ENCODE peak calls at places on chromosomes 11 and 22, in five cellular contexts. H, N, S, W and F are unnamed samples. For H3K4me1, the result is how much of the 10 kb centered on the place peaks cover.

GRCh38 chr22:27299181-27300085 is 502.1 kb downstream of the MN1 start:
- DNase-seq in H (no peak), N (peak), S (no peak), W (no peak), F (no peak)

GRCh38 chr22:24350627-24351026 is 76.8 kb upstream of the ADORA2A start:
- DNase-seq in H (no peak), N (no peak), S (no peak), W (no peak), F (no peak)

GRCh38 chr22:30883586-30884145 is 84.9 kb downstream of the MORC2 start:
- DNase-seq in H (peak), N (no peak), S (no peak), W (no peak), F (no peak)

GRCh38 chr11:124800226-124800929 is at the start of gene MSANTD2:
- DNase-seq in H (peak), N (peak), S (peak), W (peak), F (peak)

GRCh38 chr11:115637842-115638241 is 133.6 kb upstream of the CADM1 start:
- DNase-seq in H (no peak), N (no peak), S (no peak), W (no peak), F (no peak)

GRCh38 chr11:117644403-117645155 is 152.4 kb downstream of the DSCAML1 start:
- DNase-seq in H (no peak), N (peak), S (no peak), W (no peak), F (no peak)

GRCh38 chr11:78417888-78418583 is 416 bp upstream of the GAB2 start:
- DNase-seq in H (peak), N (peak), S (peak), W (no peak), F (peak)

GRCh38 chr11:67265633-67266423 is 445 bp upstream of the GRK2 start:
- DNase-seq in H (peak), N (peak), S (peak), W (peak), F (peak)

GRCh38 chr11:128462802-128463385 is 124.5 kb downstream of the ETS1 start:
- DNase-seq in H (no peak), N (no peak), S (no peak), W (no peak), F (no peak)

GRCh38 chr11:118263694-118264567 is at the start of gene MPZL2:
- DNase-seq in H (no peak), N (no peak), S (peak), W (no peak), F (no peak)

GRCh38 chr22:38852522-38852921 is 8.7 kb upstream of the NPTXR start:
- DNase-seq in H (no peak), N (no peak), S (no peak), W (no peak), F (no peak)

GRCh38 chr11:122706689-122707088 is 51.2 kb downstream of the UBASH3B start:
- DNase-seq in H (no peak), N (no peak), S (no peak), W (no peak), F (no peak)

GRCh38 chr11:121936375-121936774 is 179.6 kb downstream of the BLID start:
- DNase-seq in H (no peak), N (no peak), S (no peak), W (no peak), F (no peak)

GRCh38 chr22:47615051-47615450 is 852.6 kb downstream of the TBC1D22A start:
- DNase-seq in H (no peak), N (peak), S (peak), W (no peak), F (no peak)

GRCh38 chr11:123103326-123103980 is 41.5 kb upstream of the HSPA8 start:
- DNase-seq in H (peak), N (peak), S (peak), W (peak), F (peak)

GRCh38 chr11:43573233-43573632 is 107.3 kb upstream of the HSD17B12 start:
- DNase-seq in H (no peak), N (no peak), S (no peak), W (no peak), F (peak)

GRCh38 chr22:49525366-49525765 is 302.3 kb downstream of the BRD1 start:
- DNase-seq in H (peak), N (no peak), S (no peak), W (no peak), F (no peak)

GRCh38 chr22:46173152-46173551 is 22.8 kb downstream of the PPARA start:
- DNase-seq in H (no peak), N (peak), S (no peak), W (no peak), F (no peak)

GRCh38 chr22:46169628-46170027 is 19.3 kb downstream of the PPARA start:
- DNase-seq in H (no peak), N (no peak), S (no peak), W (no peak), F (no peak)

GRCh38 chr22:46172522-46172921 is 22.2 kb downstream of the PPARA start:
- DNase-seq in H (no peak), N (no peak), S (no peak), W (no peak), F (no peak)

GRCh38 chr22:46175631-46176030 is 25.3 kb downstream of the PPARA start:
- DNase-seq in H (no peak), N (no peak), S (peak), W (no peak), F (no peak)

GRCh38 chr22:46171940-46172339 is 21.6 kb downstream of the PPARA start:
- DNase-seq in H (no peak), N (peak), S (peak), W (no peak), F (no peak)
- H3K4me3 ChIP-seq in H (no peak), N (no peak), S (no peak), W (no peak), F (no peak)

GRCh38 chr11:110294509-110294908 is 1.9 kb downstream of the RDX start:
- DNase-seq in H (no peak), N (no peak), S (no peak), W (no peak), F (no peak)

GRCh38 chr11:110290591-110291334 is 5.7 kb downstream of the RDX start:
- DNase-seq in H (no peak), N (no peak), S (no peak), W (no peak), F (no peak)

GRCh38 chr11:110286298-110287040 is 9.9 kb downstream of the RDX start:
- DNase-seq in H (no peak), N (no peak), S (no peak), W (no peak), F (peak)

GRCh38 chr11:110287537-110287936 is 8.9 kb downstream of the RDX start:
- DNase-seq in H (no peak), N (no peak), S (no peak), W (no peak), F (no peak)

DNA sequence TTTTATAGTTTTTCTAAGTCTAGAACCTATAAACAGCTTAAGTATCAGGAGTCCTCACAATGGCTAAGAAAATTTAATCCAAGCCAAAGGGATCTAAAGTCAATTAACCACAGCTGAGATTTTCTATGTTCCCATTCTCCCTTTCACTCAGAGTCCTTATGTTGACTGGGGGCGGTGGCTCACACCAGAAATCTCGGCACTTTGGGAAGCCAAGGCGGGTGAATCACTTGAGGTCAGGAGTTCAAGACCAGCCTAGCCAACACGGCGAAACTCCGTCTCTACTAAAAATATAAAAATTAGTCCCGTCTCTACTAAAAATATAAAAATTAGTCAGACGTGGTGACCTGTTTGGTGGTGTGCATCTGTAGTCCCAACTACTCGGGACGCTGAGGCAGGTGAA is 6.9 kb downstream of the RDX start:
- DNase-seq in H (no peak), N (no peak), S (no peak), W (no peak), F (no peak)
- H3K4me1 ChIP-seq in H (under half), N (under half), S (under half), W (under half), F (under half)

DNA sequence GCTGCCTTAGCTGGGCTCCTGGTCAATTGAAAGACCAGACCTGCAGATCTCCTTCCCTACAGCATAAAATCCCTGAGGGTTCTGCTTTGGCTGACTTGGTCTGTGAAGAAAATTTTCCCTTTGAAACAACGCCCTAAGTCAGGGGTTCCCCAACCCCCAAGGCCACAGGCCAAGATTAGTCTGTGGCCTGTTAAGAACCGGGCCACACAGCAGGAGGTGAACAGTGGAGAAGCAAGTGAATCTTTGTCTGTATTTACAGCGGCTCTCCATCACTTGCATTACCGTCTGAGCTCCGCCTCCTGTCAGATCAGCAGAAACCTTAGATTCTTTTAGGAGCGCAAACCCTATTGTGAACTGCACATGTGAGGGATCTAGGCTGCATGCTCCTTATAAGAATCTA is 38.2 kb downstream of the CCDC83 start:
- DNase-seq in H (no peak), N (no peak), S (no peak), W (peak), F (no peak)
- H3K4me3 ChIP-seq in H (no peak), N (no peak), S (no peak), W (no peak), F (no peak)

GRCh38 chr11:63563201-63564055 is at the start of gene PLAAT2:
- DNase-seq in H (no peak), N (no peak), S (peak), W (no peak), F (no peak)

GRCh38 chr11:63564056-63564784 is 1.0 kb upstream of the PLAAT2 start:
- DNase-seq in H (no peak), N (no peak), S (peak), W (no peak), F (no peak)

GRCh38 chr11:63567044-63567840 is 4.1 kb upstream of the PLAAT2 start:
- DNase-seq in H (peak), N (no peak), S (peak), W (no peak), F (peak)

GRCh38 chr11:63565728-63566127 is 2.5 kb upstream of the PLAAT2 start:
- DNase-seq in H (no peak), N (no peak), S (no peak), W (no peak), F (no peak)

DNA sequence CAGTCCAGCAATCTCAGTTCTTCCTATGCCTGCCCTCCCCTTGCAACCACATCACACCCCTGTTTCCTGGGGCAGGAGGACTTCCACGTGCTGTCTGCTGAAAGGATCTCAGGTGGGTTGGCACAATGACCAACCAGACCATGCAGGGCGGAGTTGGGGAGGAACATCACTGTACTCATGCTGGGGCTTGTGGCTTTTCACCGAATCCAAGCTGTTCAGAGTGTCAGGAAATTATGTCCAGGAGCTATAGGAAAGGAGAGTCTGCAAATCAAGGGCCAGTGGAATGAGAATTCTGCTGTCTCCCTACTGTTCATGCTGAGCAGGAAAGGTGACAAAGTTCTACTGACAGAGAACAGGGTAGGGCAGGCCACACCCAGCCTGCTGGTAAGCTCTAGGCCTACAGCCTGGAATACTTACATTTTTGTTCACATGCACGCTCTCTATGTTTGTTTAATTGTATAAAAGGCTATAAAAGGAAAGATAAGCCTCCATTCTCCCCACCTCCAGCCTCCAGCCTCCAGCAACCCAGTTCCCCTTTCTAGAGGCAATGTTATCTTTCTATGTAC is 1.7 kb upstream of the PLAAT2 start:
- DNase-seq in H (no peak), N (no peak), S (peak), W (no peak), F (no peak)
- H3K4me1 ChIP-seq in H (under half), N (under half), S (under half), W (under half), F (under half)

DNA sequence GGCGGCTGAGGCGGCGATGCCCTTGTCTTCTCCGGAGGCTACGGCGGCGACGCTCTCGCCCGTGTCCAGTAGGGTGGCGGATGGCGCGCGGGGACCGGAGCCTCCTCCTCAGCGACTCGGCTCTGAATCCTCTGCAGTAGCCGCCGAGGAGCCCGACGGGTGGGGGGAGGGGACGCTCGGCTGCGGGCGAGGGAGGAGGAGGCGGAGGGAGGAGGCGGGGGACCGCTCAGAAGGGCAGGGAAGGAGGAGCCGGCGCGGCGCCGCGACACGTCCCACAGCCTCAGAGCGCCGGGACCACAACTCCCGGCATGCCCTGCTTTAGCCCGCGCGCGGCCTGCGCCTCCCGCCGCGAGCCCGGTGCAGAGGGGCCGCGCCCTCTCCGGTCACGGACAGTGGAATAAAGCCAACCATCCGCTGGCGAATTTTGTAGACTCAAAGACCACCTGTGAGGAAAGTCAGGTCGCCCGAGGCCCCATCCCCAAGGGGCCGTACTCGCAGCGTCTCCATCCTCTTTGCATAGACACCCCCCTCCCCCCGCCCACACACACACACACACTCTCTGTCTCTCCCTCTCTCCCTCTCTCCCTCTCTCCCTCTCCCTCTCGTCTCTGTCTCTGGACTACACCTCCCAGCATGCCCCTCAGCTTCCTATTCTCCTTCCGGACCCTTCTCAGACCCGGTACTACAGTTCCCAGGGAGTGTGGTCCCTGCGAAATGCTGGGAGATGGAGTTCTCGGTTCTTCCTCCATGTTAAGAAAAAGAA is at the start of gene FAM168A:
- DNase-seq in H (peak), N (peak), S (peak), W (peak), F (peak)
- H3K4me3 ChIP-seq in H (peak), N (peak), S (peak), W (peak), F (peak)

GRCh38 chr22:37224757-37225420 is 12.6 kb upstream of the SSTR3 start:
- DNase-seq in H (no peak), N (no peak), S (no peak), W (no peak), F (no peak)
- H3K4me1 ChIP-seq in H (half or more), N (under half), S (half or more), W (under half), F (under half)

GRCh38 chr11:107705027-107705426 is 6.8 kb downstream of the SLN start:
- DNase-seq in H (no peak), N (no peak), S (no peak), W (no peak), F (peak)
- H3K4me3 ChIP-seq in H (no peak), N (no peak), S (no peak), W (no peak), F (no peak)

GRCh38 chr11:19350093-19350665 is 109.4 kb upstream of the E2F8 start:
- DNase-seq in H (no peak), N (no peak), S (no peak), W (no peak), F (no peak)
- H3K4me1 ChIP-seq in H (under half), N (under half), S (under half), W (under half), F (under half)

GRCh38 chr11:31813242-31813960 is 2.3 kb upstream of the PAX6 start:
- DNase-seq in H (no peak), N (no peak), S (no peak), W (no peak), F (peak)
- H3K4me3 ChIP-seq in H (peak), N (peak), S (peak), W (peak), F (no peak)